ENCODE peak calls at places on chromosome 15, in five cellular contexts. W, I, F, N and G are unnamed samples.

GRCh38 chr15:84649706-84650105 is 4.4 kb downstream of the WDR73 start:
- DNase-seq in N (no peak), W (no peak), F (no peak), I (no peak), G (no peak)

GRCh38 chr15:52148409-52148808 is 35.8 kb upstream of the BCL2L10 start:
- DNase-seq in N (no peak), I (no peak), F (no peak), W (no peak), G (no peak)

GRCh38 chr15:64749999-64750657 is 25.3 kb downstream of the RBPMS2 start:
- DNase-seq in W (peak; percentile 84), I (no peak), N (peak; percentile 63), F (peak; percentile 54), G (no peak)

GRCh38 chr15:68415501-68416157 is 16.3 kb downstream of the ITGA11 start:
- DNase-seq in I (no peak), W (peak; percentile 70), N (no peak), F (no peak), G (no peak)

GRCh38 chr15:50141856-50142255 is 22.8 kb upstream of the ATP8B4 start:
- DNase-seq in W (no peak), F (no peak), N (no peak), I (no peak), G (no peak)

GRCh38 chr15:49096090-49096750 is 50.0 kb upstream of the SECISBP2L start:
- DNase-seq in F (no peak), N (no peak), I (peak; percentile 48), W (no peak), G (no peak)

GRCh38 chr15:74892313-74892712 is 2.5 kb downstream of the MPI start:
- DNase-seq in W (no peak), I (no peak), N (no peak), F (no peak), G (peak; percentile 54)

GRCh38 chr15:29090617-29091466 is 178.8 kb downstream of the NSMCE3 start:
- DNase-seq in I (no peak), F (no peak), W (no peak), N (peak; percentile 41), G (no peak)

GRCh38 chr15:70132148-70132547 is 34.4 kb upstream of the TLE3 start:
- DNase-seq in W (no peak), N (no peak), F (peak; percentile 79), I (no peak), G (no peak)

GRCh38 chr15:64944961-64945360 is 33.3 kb downstream of the ANKDD1A start:
- DNase-seq in F (no peak), W (no peak), I (no peak), N (no peak), G (no peak)

GRCh38 chr15:75751116-75751875 is 38.6 kb upstream of the CSPG4 start:
- DNase-seq in N (no peak), I (peak; percentile 5), F (no peak), W (peak; percentile 42), G (no peak)

GRCh38 chr15:74334127-74334526 is 33.3 kb downstream of the CYP11A1 start:
- DNase-seq in N (no peak), F (no peak), I (no peak), W (no peak), G (no peak)

GRCh38 chr15:38562278-38562677 is 2.3 kb downstream of the RASGRP1 start:
- DNase-seq in W (no peak), I (no peak), F (no peak), N (no peak), G (no peak)
- H3K27ac ChIP-seq in W (no peak overlapping the region), I (no peak overlapping the region), F (no peak overlapping the region), N (no peak overlapping the region), G (no peak overlapping the region)

GRCh38 chr15:72421484-72421883 is 23.4 kb downstream of the TMEM202 start:
- DNase-seq in W (no peak), N (no peak), F (no peak), I (no peak), G (no peak)

GRCh38 chr15:72423256-72423655 is 25.2 kb downstream of the TMEM202 start:
- DNase-seq in I (no peak), N (no peak), W (no peak), F (no peak), G (no peak)

DNA sequence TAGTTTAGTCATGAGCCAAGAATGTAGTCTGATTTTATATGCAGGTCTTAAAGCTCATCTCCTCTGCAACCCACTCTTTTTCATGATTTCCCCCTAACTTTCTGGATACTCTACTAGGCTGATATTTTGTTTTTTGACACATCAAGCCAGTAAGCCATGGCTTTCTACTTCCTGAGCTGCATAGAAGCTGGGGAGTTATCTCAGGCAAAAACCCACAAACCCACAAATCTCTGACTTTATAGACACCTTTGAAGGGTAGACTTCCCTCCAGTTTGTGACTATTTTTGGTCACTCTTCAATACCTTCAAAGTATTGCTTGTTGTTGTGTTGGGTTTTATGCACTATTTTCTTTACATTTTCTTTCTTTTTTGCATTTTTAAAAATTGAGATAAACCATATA is 28.6 kb downstream of the TMEM202 start:
- DNase-seq in N (no peak), I (no peak), F (no peak), W (no peak), G (no peak)
- TF ChIP-seq CTCF in N (no peak), I (no peak), F (no peak), W (no peak), G (no peak)

GRCh38 chr15:55912982-55913381 is 80.4 kb downstream of the NEDD4 start:
- DNase-seq in I (no peak), F (no peak), W (no peak), N (no peak), G (no peak)
- H3K4me3 ChIP-seq in I (no peak overlapping the region), F (peak overlapping the region; percentile 72), W (no peak overlapping the region), N (peak overlapping the region; percentile 47), G (no peak overlapping the region)

DNA sequence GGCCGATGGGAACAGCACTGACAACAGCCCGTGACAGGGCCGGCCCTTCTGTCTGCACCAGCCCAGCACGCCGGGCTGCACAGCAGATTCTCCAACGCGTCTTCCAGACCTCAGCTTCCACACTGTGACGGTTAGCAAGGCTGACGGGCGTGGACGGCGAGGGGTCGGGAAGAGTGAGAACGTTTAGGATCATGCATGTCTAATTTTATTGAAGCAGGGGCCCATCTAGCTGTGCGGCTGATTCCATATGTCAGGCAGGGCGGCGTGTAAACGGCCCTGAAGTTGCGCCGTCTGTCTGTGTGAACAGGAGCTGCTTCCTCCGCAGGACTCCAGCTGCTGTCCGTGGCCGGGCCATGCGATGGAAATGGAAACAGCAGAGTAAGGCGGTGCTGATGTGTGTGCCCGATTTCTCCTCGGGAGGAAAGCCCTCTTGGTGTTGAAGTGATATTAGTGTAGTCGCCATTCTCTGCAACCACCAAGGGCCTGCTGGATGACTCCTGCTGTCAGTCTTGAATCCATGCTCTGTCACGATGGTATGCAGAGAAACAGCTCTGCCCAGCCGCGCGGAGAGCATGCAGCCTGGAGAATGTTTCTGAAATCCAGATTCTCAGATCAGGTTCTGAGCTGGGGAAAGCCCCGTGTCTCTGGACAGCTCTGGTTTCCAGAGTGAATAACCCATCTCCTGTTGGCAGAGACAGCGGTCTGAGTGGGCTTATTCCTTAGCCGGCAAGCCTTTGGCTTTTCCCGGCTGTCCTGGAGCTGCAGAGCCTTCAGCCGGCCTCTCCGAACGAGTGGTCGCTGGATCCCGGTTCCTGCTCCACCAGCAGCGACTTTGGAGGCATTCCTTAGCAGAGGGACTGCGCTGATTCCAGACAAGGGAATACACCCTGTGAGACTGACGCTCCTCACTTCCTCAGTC is 158.1 kb upstream of the UBE3A start:
- DNase-seq in N (no peak), W (no peak), I (no peak), F (no peak), G (no peak)
- H3K27ac ChIP-seq in N (no peak overlapping the region), W (peak overlapping the region; percentile 72), I (no peak overlapping the region), F (no peak overlapping the region), G (no peak overlapping the region)